ENCODE peak calls at places on chromosomes 7 and 10, in ten cellular contexts. R is effector CD4-positive, alpha-beta T cell; D is iris pigment epithelial cell; L is EH; A is SW 1271; V is GM20000; E is cardiac muscle cell; T is NCI-H1105; G is Kasumi-1; N is NCI-H526. P is an unnamed sample.
A peak's percentile ranks its signal among the peaks of the same experiment; 100 is the strongest.

GRCh38 chr10:78772986-78773530 is 295.7 kb upstream of the ZMIZ1 start:
- DNase-seq in R (no peak), D (no peak), L (no peak), A (no peak), V (no peak), E (no peak), T (no peak), G (no peak), N (no peak), P (no peak)

GRCh38 chr10:117830832-117831231 is 215.9 kb downstream of the RAB11FIP2 start:
- DNase-seq in R (no peak), D (no peak), L (no peak), A (no peak), V (peak; percentile 13), E (no peak), T (no peak), G (no peak), N (no peak), P (peak; percentile 23)

GRCh38 chr10:21174670-21175495 is 277.8 kb upstream of the NEBL start:
- DNase-seq in R (no peak), D (peak; percentile 37), L (no peak), A (no peak), V (no peak), E (no peak), T (no peak), G (no peak), N (peak; percentile 40), P (no peak)

GRCh38 chr10:48522011-48522765 is 82.7 kb downstream of the ARHGAP22 start:
- DNase-seq in R (no peak), D (no peak), L (no peak), A (no peak), V (no peak), E (no peak), T (no peak), G (no peak), N (no peak), P (no peak)

GRCh38 chr10:43174969-43175368 is 36.7 kb downstream of the CSGALNACT2 start:
- DNase-seq in R (no peak), D (no peak), L (no peak), A (no peak), V (no peak), E (no peak), T (no peak), G (no peak), N (no peak), P (no peak)

GRCh38 chr10:71213761-71214440 is 1.5 kb downstream of the UNC5B start:
- DNase-seq in R (no peak), D (peak; percentile 49), L (peak; percentile 97), A (no peak), V (peak; percentile 36), E (peak; percentile 94), T (no peak), G (no peak), N (no peak), P (peak; percentile 41)

GRCh38 chr7:47852330-47853245 is 95.7 kb downstream of the PKD1L1 start:
- DNase-seq in R (no peak), D (no peak), L (peak; percentile 32), A (no peak), V (peak; percentile 45), E (no peak), T (no peak), G (no peak), N (no peak), P (no peak)

GRCh38 chr7:94514140-94514889 is 4.7 kb downstream of the CASD1 start:
- DNase-seq in R (no peak), D (no peak), L (no peak), A (no peak), V (no peak), E (no peak), T (no peak), G (no peak), N (no peak), P (no peak)

GRCh38 chr10:69389827-69390490 is 26.8 kb downstream of the TACR2 start:
- DNase-seq in R (no peak), D (peak; percentile 72), L (peak; percentile 62), A (no peak), V (no peak), E (peak; percentile 88), T (peak; percentile 5), G (peak; percentile 5), N (no peak), P (no peak)

GRCh38 chr10:63064706-63065105 is 68.4 kb upstream of the NRBF2 start:
- DNase-seq in R (no peak), D (no peak), L (no peak), A (no peak), V (no peak), E (peak; percentile 71), T (no peak), G (no peak), N (no peak), P (no peak)

GRCh38 chr10:70690584-70690983 is 18.3 kb downstream of the ADAMTS14 start:
- DNase-seq in R (no peak), D (no peak), L (no peak), A (no peak), V (no peak), E (no peak), T (no peak), G (no peak), N (no peak), P (no peak)

GRCh38 chr10:7354330-7355047 is 56.3 kb downstream of the SFMBT2 start:
- DNase-seq in R (no peak), D (peak; percentile 70), L (peak; percentile 10), A (no peak), V (no peak), E (peak; percentile 2), T (no peak), G (no peak), N (no peak), P (no peak)

GRCh38 chr7:129258649-129259389 is 34.0 kb downstream of the AHCYL2 start:
- DNase-seq in R (no peak), D (no peak), L (peak; percentile 15), A (no peak), V (no peak), E (no peak), T (no peak), G (no peak), N (no peak), P (no peak)

GRCh38 chr7:74365320-74366022 is 76.3 kb downstream of the CLIP2 start:
- DNase-seq in R (no peak), D (peak; percentile 76), L (peak; percentile 67), A (peak; percentile 10), V (no peak), E (peak; percentile 70), T (no peak), G (peak; percentile 57), N (peak; percentile 14), P (peak; percentile 84)

GRCh38 chr7:45073843-45074737 is 14.7 kb downstream of the NACAD start:
- DNase-seq in R (no peak), D (no peak), L (no peak), A (no peak), V (no peak), E (no peak), T (peak; percentile 33), G (no peak), N (no peak), P (no peak)

GRCh38 chr7:131513245-131514061 is 43.0 kb downstream of the PODXL start:
- DNase-seq in R (peak; percentile 73), D (peak; percentile 78), L (peak; percentile 85), A (peak; percentile 78), V (peak; percentile 80), E (peak; percentile 90), T (peak; percentile 89), G (peak; percentile 76), N (peak; percentile 61), P (peak; percentile 85)

GRCh38 chr7:2269468-2270460 is 27.7 kb downstream of the NUDT1 start:
- DNase-seq in R (no peak), D (peak; percentile 69), L (peak; percentile 63), A (no peak), V (no peak), E (no peak), T (no peak), G (no peak), N (no peak), P (no peak)

GRCh38 chr7:129790136-129790535 is 162.6 kb downstream of the UBE2H start:
- DNase-seq in R (no peak), D (no peak), L (peak; percentile 75), A (no peak), V (no peak), E (no peak), T (no peak), G (no peak), N (no peak), P (no peak)

GRCh38 chr7:133575726-133576125 is 322.8 kb downstream of the EXOC4 start:
- DNase-seq in R (no peak), D (peak; percentile 35), L (peak; percentile 43), A (no peak), V (no peak), E (no peak), T (no peak), G (no peak), N (no peak), P (no peak)

GRCh38 chr7:152383341-152384234 is 52.2 kb downstream of the KMT2C start:
- DNase-seq in R (no peak), D (peak; percentile 94), L (peak; percentile 85), A (no peak), V (no peak), E (peak; percentile 88), T (no peak), G (no peak), N (no peak), P (no peak)

GRCh38 chr7:104985259-104985617 is 28.8 kb upstream of the KMT2E start:
- DNase-seq in R (no peak), D (no peak), L (no peak), A (no peak), V (no peak), E (no peak), T (no peak), G (no peak), N (no peak), P (no peak)

GRCh38 chr10:63664341-63664885 is 143.2 kb downstream of the REEP3 start:
- DNase-seq in R (no peak), D (no peak), L (no peak), A (no peak), V (no peak), E (no peak), T (peak; percentile 21), G (no peak), N (no peak), P (no peak)

GRCh38 chr7:85682819-85683218 is 496.0 kb upstream of the SEMA3D start:
- DNase-seq in R (no peak), D (peak; percentile 77), L (peak; percentile 13), A (no peak), V (no peak), E (peak; percentile 45), T (no peak), G (no peak), N (no peak), P (no peak)

GRCh38 chr7:111424768-111425167 is 137.5 kb downstream of the IMMP2L start:
- DNase-seq in R (no peak), D (peak; percentile 58), L (peak; percentile 71), A (peak; percentile 51), V (no peak), E (no peak), T (no peak), G (no peak), N (no peak), P (no peak)

GRCh38 chr7:129952164-129952652 is 552 bp downstream of the UBE2H start:
- DNase-seq in R (peak; percentile 8), D (peak; percentile 41), L (peak; percentile 46), A (peak; percentile 31), V (peak; percentile 46), E (peak; percentile 33), T (peak; percentile 11), G (no peak), N (no peak), P (peak; percentile 70)

GRCh38 chr7:107262857-107263256 is 94.1 kb downstream of the HBP1 start:
- DNase-seq in R (no peak), D (peak; percentile 29), L (peak; percentile 8), A (no peak), V (no peak), E (peak; percentile 61), T (no peak), G (no peak), N (no peak), P (no peak)

GRCh38 chr7:6436385-6436685 is 11.4 kb downstream of the DAGLB start:
- DNase-seq in R (peak; percentile 7), D (no peak), L (no peak), A (no peak), V (peak; percentile 37), E (no peak), T (no peak), G (peak; percentile 95), N (no peak), P (no peak)

GRCh38 chr7:70505468-70505867 is 626.5 kb upstream of the GALNT17 start:
- DNase-seq in R (no peak), D (no peak), L (no peak), A (no peak), V (no peak), E (no peak), T (no peak), G (no peak), N (no peak), P (no peak)

P was measured in transverse colon.